ENCODE peak calls at places on chromosomes 16 and 17, in seven cellular contexts. D, Q, L, R, B, A and K are unnamed samples.

GRCh38 chr16:10668322-10669045 is 26.2 kb downstream of the TEKT5 start:
- DNase-seq in L (peak; percentile 28), R (no peak), D (peak; percentile 65), Q (no peak), B (no peak), A (no peak), K (no peak)

GRCh38 chr17:79330696-79331095 is 256.1 kb downstream of the ENGASE start:
- DNase-seq in L (no peak), B (no peak), A (no peak), Q (no peak), R (no peak), D (no peak), K (no peak)

GRCh38 chr17:77968788-77969187 is 10.3 kb downstream of the TNRC6C start:
- DNase-seq in R (no peak), B (no peak), A (no peak), Q (no peak), D (no peak), L (no peak), K (no peak)

GRCh38 chr17:43609613-43610385 is 51.9 kb downstream of the MEOX1 start:
- DNase-seq in B (no peak), R (no peak), A (no peak), Q (no peak), D (no peak), L (no peak), K (no peak)

GRCh38 chr16:66904846-66905632 is 13.6 kb downstream of the CDH16 start:
- DNase-seq in A (no peak), D (no peak), Q (no peak), L (no peak), B (no peak), R (no peak), K (no peak)

GRCh38 chr17:27494192-27495091 is 38.2 kb downstream of the KSR1 start:
- DNase-seq in R (no peak), Q (no peak), D (no peak), A (no peak), L (no peak), B (peak; percentile 51), K (peak; percentile 76)

GRCh38 chr17:28193241-28193640 is 125.8 kb upstream of the TMEM97 start:
- DNase-seq in L (no peak), D (no peak), A (no peak), R (peak; percentile 65), B (no peak), Q (no peak), K (no peak)

GRCh38 chr17:21352221-21352980 is 23.8 kb upstream of the KCNJ12 start:
- DNase-seq in L (no peak), Q (no peak), D (no peak), R (no peak), A (no peak), B (no peak), K (no peak)

GRCh38 chr16:48462146-48462740 is 77.0 kb upstream of the SIAH1 start:
- DNase-seq in Q (no peak), A (no peak), B (no peak), L (no peak), R (no peak), D (no peak), K (no peak)

GRCh38 chr17:28748852-28749515 is 5.2 kb downstream of the TRAF4 start:
- DNase-seq in D (no peak), A (no peak), Q (no peak), R (no peak), B (no peak), L (no peak), K (no peak)

GRCh38 chr17:76414334-76415295 is 30.2 kb downstream of the SPHK1 start:
- DNase-seq in Q (no peak), A (no peak), R (no peak), B (no peak), D (no peak), L (no peak), K (no peak)

GRCh38 chr16:27685802-27686201 is 135.9 kb downstream of the KATNIP start:
- DNase-seq in L (no peak), R (no peak), Q (no peak), B (no peak), D (no peak), A (no peak), K (no peak)

GRCh38 chr17:12599185-12599920 is 66.3 kb upstream of the MYOCD start:
- DNase-seq in Q (no peak), L (no peak), R (no peak), D (no peak), A (no peak), B (no peak), K (no peak)

GRCh38 chr16:22008215-22009142 is 568 bp downstream of the MOSMO start:
- DNase-seq in R (no peak), L (peak; percentile 33), D (peak; percentile 35), B (no peak), A (no peak), Q (peak; percentile 28), K (no peak)

GRCh38 chr16:81551141-81551808 is 106.7 kb downstream of the CMIP start:
- DNase-seq in R (peak; percentile 61), B (no peak), L (no peak), A (no peak), Q (no peak), D (no peak), K (no peak)

GRCh38 chr16:27228036-27228435 is 24.7 kb downstream of the KDM8 start:
- DNase-seq in D (no peak), B (no peak), R (no peak), L (no peak), Q (no peak), A (no peak), K (no peak)

GRCh38 chr16:72236866-72237265 is 64.9 kb upstream of the PMFBP1 start:
- DNase-seq in Q (no peak), R (no peak), B (no peak), D (no peak), A (no peak), L (no peak), K (no peak)

GRCh38 chr17:42414782-42415409 is 8.2 kb downstream of the CAVIN1 start:
- DNase-seq in R (peak; percentile 79), A (no peak), D (no peak), L (peak; percentile 90), Q (no peak), B (no peak), K (no peak)

GRCh38 chr16:69286941-69287713 is 24.0 kb upstream of the VPS4A start:
- DNase-seq in B (peak; percentile 31), A (no peak), R (peak; percentile 53), D (peak; percentile 28), Q (no peak), L (peak; percentile 40), K (peak; percentile 52)

GRCh38 chr17:47967607-47968252 is 3.2 kb upstream of the CDK5RAP3 start:
- DNase-seq in R (no peak), L (no peak), Q (no peak), A (no peak), D (no peak), B (peak; percentile 53), K (no peak)

GRCh38 chr16:19432429-19432828 is 14.7 kb downstream of the TMC5 start:
- DNase-seq in D (peak; percentile 3), L (no peak), R (peak; percentile 61), A (no peak), Q (no peak), B (peak; percentile 23), K (peak; percentile 70)

GRCh38 chr16:64478258-64478906 is 643.5 kb downstream of the CDH11 start:
- DNase-seq in A (peak; percentile 49), D (no peak), R (no peak), Q (no peak), B (no peak), L (no peak), K (peak; percentile 75)

GRCh38 chr17:66373944-66374817 is 71.8 kb downstream of the PRKCA start:
- DNase-seq in B (no peak), A (no peak), L (peak; percentile 77), R (no peak), Q (no peak), D (no peak), K (no peak)

GRCh38 chr16:56551796-56552738 is 12.8 kb upstream of the MT4 start:
- DNase-seq in D (no peak), L (no peak), A (no peak), B (no peak), R (no peak), Q (no peak), K (peak; percentile 95)

GRCh38 chr16:12158428-12158827 is 181.9 kb downstream of the SNX29 start:
- DNase-seq in R (no peak), D (no peak), L (no peak), A (peak; percentile 79), B (no peak), Q (no peak), K (no peak)

GRCh38 chr16:25210758-25211157 is 6.0 kb upstream of the AQP8 start:
- DNase-seq in B (no peak), Q (no peak), A (no peak), R (no peak), D (no peak), L (no peak), K (no peak)

GRCh38 chr17:62630365-62631085 is 3.1 kb downstream of the MRC2 start:
- DNase-seq in D (no peak), A (no peak), L (no peak), Q (no peak), B (no peak), R (no peak), K (no peak)

GRCh38 chr17:61970030-61970429 is 42.2 kb upstream of the INTS2 start:
- DNase-seq in L (no peak), Q (no peak), B (no peak), A (no peak), R (peak; percentile 20), D (no peak), K (no peak)

GRCh38 chr16:67666032-67666537 is 465 bp downstream of the ENKD1 start:
- DNase-seq in A (no peak), L (no peak), R (no peak), Q (no peak), B (no peak), D (peak; percentile 49), K (no peak)

DNA sequence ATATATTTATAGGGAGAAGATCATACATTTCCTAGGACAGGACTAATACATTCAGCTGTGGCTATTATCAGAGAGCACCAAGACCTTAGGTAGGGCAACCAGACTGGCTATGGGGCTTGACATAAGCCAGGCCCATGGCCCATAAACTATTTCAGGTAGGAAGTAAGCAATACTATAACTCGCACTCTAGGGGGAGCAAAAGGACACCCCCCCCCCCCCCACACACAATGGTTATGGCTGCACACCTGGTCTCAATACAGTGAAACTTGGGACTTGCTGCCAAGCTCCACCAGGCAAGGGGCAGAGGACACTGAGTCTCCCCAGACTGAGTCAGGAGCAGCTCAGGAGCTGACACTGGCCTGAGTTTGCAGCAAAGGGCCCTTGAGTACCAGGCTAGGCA is 348.9 kb upstream of the ASIC2 start:
- DNase-seq in R (no peak), D (no peak), B (no peak), L (no peak), A (no peak), Q (no peak), K (no peak)
- TF ChIP-seq CTCF in R (no peak), D (peak; percentile 12), B (no peak), L (peak; percentile 44), A (no peak), Q (no peak), K (no peak)

GRCh38 chr16:53495325-53495724 is 7.7 kb downstream of the AKTIP start:
- DNase-seq in R (no peak), L (no peak), D (no peak), A (no peak), Q (no peak), B (no peak), K (no peak)
- TF ChIP-seq CTCF in R (no peak), L (no peak), D (no peak), A (no peak), Q (no peak), B (peak; percentile 40), K (peak; percentile 28)

GRCh38 chr17:19762515-19762961 is 14.4 kb upstream of the ALDH3A1 start:
- DNase-seq in R (peak; percentile 26), D (peak; percentile 88), B (no peak), L (peak; percentile 48), A (no peak), Q (peak; percentile 59), K (no peak)
- TF ChIP-seq CTCF in R (no peak), D (peak; percentile 71), B (peak; percentile 78), L (peak; percentile 75), A (peak; percentile 67), Q (no peak), K (peak; percentile 81)

GRCh38 chr17:58352018-58352842 is at the start of gene SUPT4H1:
- DNase-seq in B (peak; percentile 94), L (peak; percentile 95), R (peak; percentile 95), Q (peak; percentile 91), D (peak; percentile 90), A (peak; percentile 39), K (peak; percentile 80)
- TF ChIP-seq CTCF in B (no peak), L (peak; percentile 2), R (no peak), Q (no peak), D (no peak), A (no peak), K (no peak)